ENCODE peak calls at places on chromosome 17, in nine cellular contexts. I is NCI-H226; W is CD4-positive, CD25-positive, alpha-beta regulatory T cell; H is activated CD4-positive, alpha-beta T cell treated with anti-CD3 and anti-CD28 coated beads for 48 hours; T is NCI-H460; R is islet precursor cell; Y is activated effector memory CD4-positive, alpha-beta T cell treated with anti-CD3 and anti-CD28 coated beads, Interleukin-2, amount 50 U/mL, for 16 hours; B is NCI-H774; O is AG09319. D is an unnamed sample.

GRCh38 chr17:72185571-72185970 is 64.8 kb downstream of the SOX9 start:
- DNase-seq in I (no peak), Y (no peak), O (no peak), W (no peak), R (no peak), T (no peak), B (no peak), H (no peak), D (no peak)

GRCh38 chr17:75525806-75526554 is 483 bp downstream of the LLGL2 start:
- DNase-seq in B (peak; percentile 50), I (no peak), T (no peak), W (peak; percentile 21), H (no peak), O (no peak), Y (peak; percentile 66), R (no peak), D (no peak)

GRCh38 chr17:66540131-66540781 is 237.8 kb downstream of the PRKCA start:
- DNase-seq in R (peak; percentile 96), O (no peak), H (no peak), T (no peak), B (no peak), W (no peak), Y (no peak), I (no peak), D (no peak)

GRCh38 chr17:70067104-70067503 is 7.9 kb upstream of the KCNJ16 start:
- DNase-seq in O (no peak), B (no peak), Y (no peak), I (no peak), T (no peak), R (no peak), H (no peak), W (no peak), D (no peak)

GRCh38 chr17:48637323-48638260 is 11.4 kb upstream of the HOXB9 start:
- DNase-seq in R (peak; percentile 78), I (peak; percentile 71), T (no peak), H (no peak), B (no peak), W (no peak), Y (no peak), O (no peak), D (no peak)

GRCh38 chr17:45680360-45680759 is 103.8 kb upstream of the CRHR1 start:
- DNase-seq in Y (no peak), W (no peak), O (no peak), H (no peak), I (no peak), B (no peak), R (no peak), T (no peak), D (no peak)

GRCh38 chr17:81428121-81428515 is 32.9 kb downstream of the BAHCC1 start:
- DNase-seq in H (no peak), R (no peak), W (no peak), Y (no peak), T (no peak), I (no peak), O (no peak), B (peak; percentile 62), D (no peak)

GRCh38 chr17:2928294-2928890 is 132.2 kb downstream of the RAP1GAP2 start:
- DNase-seq in T (no peak), O (no peak), Y (no peak), B (no peak), H (no peak), W (no peak), R (peak; percentile 51), I (no peak), D (no peak)

GRCh38 chr17:27993723-27994310 is 48.7 kb upstream of the NLK start:
- DNase-seq in I (no peak), R (no peak), B (no peak), O (no peak), Y (no peak), H (no peak), T (no peak), W (no peak), D (no peak)

GRCh38 chr17:80319262-80319998 is 58.8 kb downstream of the RNF213 start:
- DNase-seq in Y (peak; percentile 58), O (no peak), T (no peak), W (no peak), H (no peak), B (no peak), I (no peak), R (no peak), D (no peak)

GRCh38 chr17:61684818-61685217 is 93.8 kb upstream of the NACA2 start:
- DNase-seq in O (no peak), R (no peak), Y (no peak), T (no peak), B (no peak), I (no peak), W (no peak), H (no peak), D (no peak)

GRCh38 chr17:70048020-70048419 is 27.0 kb upstream of the KCNJ16 start:
- DNase-seq in Y (no peak), H (no peak), W (no peak), B (no peak), O (no peak), T (no peak), I (no peak), R (no peak), D (no peak)

GRCh38 chr17:81462506-81463125 is 50.0 kb downstream of the ACTG1 start:
- DNase-seq in H (no peak), T (no peak), O (no peak), R (no peak), Y (no peak), W (no peak), B (no peak), I (no peak), D (no peak)

GRCh38 chr17:16342979-16343378 is 10.3 kb downstream of the CENPV start:
- DNase-seq in H (no peak), I (peak; percentile 62), B (no peak), T (no peak), O (no peak), R (no peak), W (no peak), Y (no peak), D (peak; percentile 81)

GRCh38 chr17:82249896-82250581 is 21.2 kb downstream of the SLC16A3 start:
- DNase-seq in B (no peak), W (no peak), H (no peak), R (no peak), O (no peak), Y (no peak), I (no peak), T (no peak), D (no peak)

GRCh38 chr17:78707016-78707415 is 75.1 kb downstream of the CYTH1 start:
- DNase-seq in B (no peak), I (no peak), Y (no peak), H (no peak), O (no peak), W (no peak), R (no peak), T (no peak), D (no peak)

GRCh38 chr17:75976175-75976848 is 2.7 kb downstream of the ACOX1 start:
- DNase-seq in R (no peak), H (no peak), O (no peak), B (no peak), I (no peak), W (no peak), T (no peak), Y (no peak), D (no peak)

GRCh38 chr17:66946251-66946650 is 18.3 kb upstream of the CACNG4 start:
- DNase-seq in H (no peak), I (no peak), Y (no peak), B (no peak), O (no peak), T (no peak), R (no peak), W (no peak), D (no peak)

GRCh38 chr17:8420041-8420934 is 15.4 kb upstream of the NDEL1 start:
- DNase-seq in I (peak; percentile 17), Y (no peak), O (peak; percentile 40), H (no peak), W (no peak), B (no peak), T (no peak), R (no peak), D (peak; percentile 87)

GRCh38 chr17:33127706-33128105 is 136.1 kb downstream of the SPACA3 start:
- DNase-seq in W (no peak), Y (no peak), B (no peak), O (no peak), T (no peak), I (peak; percentile 75), H (no peak), R (no peak), D (no peak)

GRCh38 chr17:42288078-42288984 is at the start of gene STAT5A:
- DNase-seq in H (peak; percentile 85), I (peak; percentile 68), R (peak; percentile 93), B (peak; percentile 79), O (peak; percentile 63), T (peak; percentile 33), W (peak; percentile 91), Y (peak; percentile 90), D (peak; percentile 74)

GRCh38 chr17:44144966-44145739 is 3.4 kb downstream of the HROB start:
- DNase-seq in I (peak; percentile 70), Y (no peak), B (no peak), O (no peak), W (no peak), H (no peak), T (no peak), R (no peak), D (no peak)

GRCh38 chr17:7114875-7115614 is 423 bp upstream of the ASGR2 start:
- DNase-seq in B (no peak), W (no peak), R (peak; percentile 53), Y (peak; percentile 22), H (no peak), T (no peak), O (no peak), I (no peak), D (no peak)

GRCh38 chr17:57357830-57358426 is 101.6 kb downstream of the MSI2 start:
- DNase-seq in H (no peak), Y (no peak), T (no peak), W (peak; percentile 23), B (no peak), O (no peak), R (peak; percentile 76), I (no peak), D (no peak)

GRCh38 chr17:80227666-80228065 is 7.4 kb downstream of the SLC26A11 start:
- DNase-seq in T (no peak), R (no peak), B (no peak), I (no peak), Y (no peak), H (no peak), O (no peak), W (no peak), D (no peak)

GRCh38 chr17:1362964-1363363 is 37.1 kb downstream of the YWHAE start:
- DNase-seq in B (no peak), I (no peak), O (no peak), Y (no peak), W (no peak), H (no peak), R (no peak), T (no peak), D (no peak)

GRCh38 chr17:42243493-42243982 is 32.7 kb downstream of the STAT5B start:
- DNase-seq in Y (no peak), R (peak; percentile 30), B (no peak), I (no peak), T (no peak), O (no peak), H (no peak), W (no peak), D (no peak)

GRCh38 chr17:4908301-4908700 is 5.4 kb upstream of the CHRNE start:
- DNase-seq in I (no peak), T (no peak), H (peak; percentile 39), R (peak; percentile 96), B (no peak), O (no peak), Y (no peak), W (peak; percentile 58), D (no peak)

GRCh38 chr17:12627776-12628491 is 37.8 kb upstream of the MYOCD start:
- DNase-seq in T (no peak), B (no peak), O (no peak), Y (no peak), W (no peak), R (peak; percentile 84), I (no peak), H (no peak), D (no peak)

GRCh38 chr17:32277284-32277683 is 11.7 kb downstream of the RHBDL3 start:
- DNase-seq in R (peak; percentile 90), I (peak; percentile 10), O (no peak), H (no peak), W (no peak), B (no peak), T (no peak), Y (no peak), D (no peak)

GRCh38 chr17:75681289-75681688 is 14.2 kb downstream of the SAP30BP start:
- DNase-seq in Y (no peak), W (no peak), T (no peak), O (peak; percentile 84), B (no peak), H (no peak), I (peak; percentile 79), R (peak; percentile 82), D (no peak)